ENCODE peak calls at places on chromosomes 11 and 22, in eight cellular contexts. Q, W, B, K, V, O, S and I are unnamed samples.

GRCh38 chr22:43743131-43743530 is 69.0 kb downstream of the EFCAB6 start:
- DNase-seq in B (no peak), Q (peak), V (no peak), W (no peak), O (no peak), K (no peak), S (no peak), I (no peak)

GRCh38 chr11:1107316-1108245 is 32.9 kb downstream of the MUC2 start:
- DNase-seq in O (no peak), V (no peak), S (no peak), W (no peak), B (no peak), K (no peak), Q (no peak), I (no peak)

GRCh38 chr11:110452720-110453119 is 23.0 kb downstream of the FDX1 start:
- DNase-seq in O (no peak), Q (no peak), S (no peak), K (no peak), B (no peak), W (no peak), V (no peak), I (no peak)

GRCh38 chr11:61004841-61005240 is 33.4 kb downstream of the CD6 start:
- DNase-seq in V (no peak), W (no peak), S (no peak), O (no peak), Q (peak), K (no peak), B (no peak), I (no peak)

GRCh38 chr11:11279956-11280689 is 72.9 kb downstream of the CSNK2A3 start:
- DNase-seq in V (no peak), O (no peak), K (peak), B (no peak), Q (peak), W (peak), S (no peak), I (peak)

GRCh38 chr11:846496-847098 is 3.9 kb downstream of the TSPAN4 start:
- DNase-seq in S (no peak), K (no peak), B (no peak), Q (no peak), W (no peak), V (no peak), O (no peak), I (no peak)

GRCh38 chr22:28148816-28149465 is 229.9 kb upstream of the PITPNB start:
- DNase-seq in O (no peak), W (no peak), Q (no peak), V (peak), S (no peak), K (no peak), B (no peak), I (no peak)

GRCh38 chr11:44750440-44751005 is 23.8 kb downstream of the TSPAN18 start:
- DNase-seq in O (no peak), Q (no peak), V (no peak), K (no peak), S (no peak), W (no peak), B (no peak), I (no peak)

GRCh38 chr11:28169816-28170215 is 61.6 kb downstream of the METTL15 start:
- DNase-seq in O (no peak), B (no peak), V (peak), K (peak), W (no peak), S (no peak), Q (no peak), I (peak)

GRCh38 chr11:84663731-84664130 is 963.4 kb downstream of the DLG2 start:
- DNase-seq in O (no peak), Q (no peak), B (no peak), S (no peak), K (no peak), W (no peak), V (no peak), I (no peak)

GRCh38 chr22:46992121-46992731 is 229.8 kb downstream of the TBC1D22A start:
- DNase-seq in B (no peak), W (no peak), Q (no peak), S (no peak), V (no peak), K (no peak), O (no peak), I (no peak)

GRCh38 chr11:61777234-61778090 is 14.9 kb downstream of the TMEM258 start:
- DNase-seq in K (no peak), W (peak), O (no peak), Q (peak), B (no peak), V (no peak), S (no peak), I (no peak)

GRCh38 chr11:26541870-26542269 is 30.2 kb downstream of the MUC15 start:
- DNase-seq in W (no peak), O (no peak), Q (peak), K (no peak), B (no peak), S (no peak), V (no peak), I (no peak)

GRCh38 chr11:100855466-100856067 is 168.5 kb downstream of the ARHGAP42 start:
- DNase-seq in K (peak), Q (peak), O (no peak), S (no peak), B (peak), W (peak), V (peak), I (peak)

GRCh38 chr11:43835104-43835503 is 45.5 kb upstream of the ALKBH3 start:
- DNase-seq in Q (peak), S (no peak), O (no peak), B (no peak), V (no peak), W (no peak), K (no peak), I (no peak)

GRCh38 chr11:115974703-115975102 is 470.5 kb upstream of the CADM1 start:
- DNase-seq in O (no peak), V (no peak), S (no peak), Q (no peak), B (no peak), K (no peak), W (no peak), I (no peak)

GRCh38 chr11:19777032-19777341 is 64.3 kb downstream of the NAV2 start:
- DNase-seq in W (peak), S (no peak), O (peak), B (no peak), Q (no peak), V (no peak), K (no peak), I (no peak)

GRCh38 chr22:36454916-36455570 is 26.4 kb downstream of the TXN2 start:
- DNase-seq in B (no peak), O (peak), Q (peak), W (peak), K (no peak), S (no peak), V (peak), I (peak)

GRCh38 chr11:35629914-35630313 is 11.7 kb downstream of the FJX1 start:
- DNase-seq in W (peak), V (peak), S (peak), K (peak), O (no peak), Q (peak), B (peak), I (peak)

GRCh38 chr11:27717377-27717776 is 17.1 kb upstream of the BDNF start:
- DNase-seq in K (no peak), W (no peak), S (no peak), V (peak), Q (no peak), O (no peak), B (no peak), I (peak)

GRCh38 chr11:35035894-35036408 is 103.0 kb upstream of the CD44 start:
- DNase-seq in O (no peak), W (no peak), V (peak), B (peak), K (peak), S (peak), Q (peak), I (peak)

GRCh38 chr11:29629281-29629680 is 387.5 kb downstream of the KCNA4 start:
- DNase-seq in B (peak), W (no peak), Q (no peak), S (no peak), V (peak), K (peak), O (no peak), I (no peak)